ENCODE peak calls at places on chromosomes 16 and 17, in nine cellular contexts. One of them, this sample, is unnamed.

GRCh38 chr17:42913527-42913926 is 12.9 kb downstream of the G6PC1 start:
- DNase-seq in left ventricle myocardium inferior: no peak
- DNase-seq in IMR-90: peak
- DNase-seq in ovary: no peak
- DNase-seq in PC-9: peak
- DNase-seq in CD4-positive, alpha-beta T cell: no peak
- DNase-seq in colonic mucosa: no peak
- DNase-seq in neural progenitor cell: no peak
- DNase-seq in GM23338: no peak
- DNase-seq in this sample: no peak

GRCh38 chr17:41968676-41969075 is 2.1 kb downstream of the CNP start:
- DNase-seq in PC-9: no peak
- DNase-seq in ovary: no peak
- DNase-seq in IMR-90: no peak
- DNase-seq in GM23338: no peak
- DNase-seq in CD4-positive, alpha-beta T cell: no peak
- DNase-seq in neural progenitor cell: no peak
- DNase-seq in left ventricle myocardium inferior: no peak
- DNase-seq in colonic mucosa: no peak
- DNase-seq in this sample: no peak

GRCh38 chr17:32516450-32516849 is 29.7 kb downstream of the CDK5R1 start:
- DNase-seq in CD4-positive, alpha-beta T cell: no peak
- DNase-seq in neural progenitor cell: no peak
- DNase-seq in left ventricle myocardium inferior: no peak
- DNase-seq in colonic mucosa: no peak
- DNase-seq in ovary: no peak
- DNase-seq in PC-9: no peak
- DNase-seq in IMR-90: no peak
- DNase-seq in GM23338: no peak
- DNase-seq in this sample: no peak

GRCh38 chr16:68084504-68085258 is 489 bp upstream of the NFATC3 start:
- DNase-seq in neural progenitor cell: peak
- DNase-seq in left ventricle myocardium inferior: peak
- DNase-seq in GM23338: peak
- DNase-seq in PC-9: no peak
- DNase-seq in CD4-positive, alpha-beta T cell: peak
- DNase-seq in colonic mucosa: peak
- DNase-seq in ovary: peak
- DNase-seq in IMR-90: peak
- DNase-seq in this sample: peak

GRCh38 chr16:46832757-46833464 is 1.9 kb upstream of the C16orf87 start:
- DNase-seq in left ventricle myocardium inferior: no peak
- DNase-seq in CD4-positive, alpha-beta T cell: no peak
- DNase-seq in colonic mucosa: no peak
- DNase-seq in PC-9: no peak
- DNase-seq in ovary: no peak
- DNase-seq in IMR-90: no peak
- DNase-seq in neural progenitor cell: no peak
- DNase-seq in GM23338: no peak
- DNase-seq in this sample: no peak

GRCh38 chr17:63961355-63962207 is 11.1 kb downstream of the SCN4A start:
- DNase-seq in left ventricle myocardium inferior: peak
- DNase-seq in IMR-90: peak
- DNase-seq in colonic mucosa: peak
- DNase-seq in CD4-positive, alpha-beta T cell: no peak
- DNase-seq in neural progenitor cell: peak
- DNase-seq in PC-9: peak
- DNase-seq in GM23338: peak
- DNase-seq in ovary: peak
- DNase-seq in this sample: no peak

GRCh38 chr17:74632597-74632996 is 9.1 kb upstream of the CD300E start:
- DNase-seq in CD4-positive, alpha-beta T cell: no peak
- DNase-seq in PC-9: no peak
- DNase-seq in IMR-90: no peak
- DNase-seq in neural progenitor cell: no peak
- DNase-seq in colonic mucosa: no peak
- DNase-seq in GM23338: no peak
- DNase-seq in left ventricle myocardium inferior: no peak
- DNase-seq in ovary: no peak
- DNase-seq in this sample: no peak

GRCh38 chr17:8151641-8152111 is 528 bp downstream of the PER1 start:
- DNase-seq in left ventricle myocardium inferior: peak
- DNase-seq in neural progenitor cell: peak
- DNase-seq in ovary: peak
- DNase-seq in PC-9: no peak
- DNase-seq in CD4-positive, alpha-beta T cell: no peak
- DNase-seq in IMR-90: peak
- DNase-seq in GM23338: peak
- DNase-seq in colonic mucosa: peak
- DNase-seq in this sample: peak

GRCh38 chr17:21204923-21205322 is 9.0 kb downstream of the TMEM11 start:
- DNase-seq in colonic mucosa: no peak
- DNase-seq in CD4-positive, alpha-beta T cell: no peak
- DNase-seq in ovary: no peak
- DNase-seq in left ventricle myocardium inferior: no peak
- DNase-seq in PC-9: no peak
- DNase-seq in neural progenitor cell: no peak
- DNase-seq in IMR-90: no peak
- DNase-seq in GM23338: no peak
- DNase-seq in this sample: no peak

GRCh38 chr17:4130715-4131114 is 12.1 kb downstream of the ZZEF1 start:
- DNase-seq in GM23338: no peak
- DNase-seq in neural progenitor cell: no peak
- DNase-seq in ovary: no peak
- DNase-seq in colonic mucosa: peak
- DNase-seq in left ventricle myocardium inferior: no peak
- DNase-seq in IMR-90: peak
- DNase-seq in CD4-positive, alpha-beta T cell: no peak
- DNase-seq in PC-9: no peak
- DNase-seq in this sample: no peak

GRCh38 chr16:59170065-59170712 is 436.1 kb upstream of the GOT2 start:
- DNase-seq in left ventricle myocardium inferior: no peak
- DNase-seq in CD4-positive, alpha-beta T cell: no peak
- DNase-seq in IMR-90: no peak
- DNase-seq in ovary: no peak
- DNase-seq in colonic mucosa: no peak
- DNase-seq in neural progenitor cell: no peak
- DNase-seq in PC-9: no peak
- DNase-seq in GM23338: peak
- DNase-seq in this sample: no peak

GRCh38 chr17:50491510-50491909 is 12.8 kb downstream of the RSAD1 start:
- DNase-seq in CD4-positive, alpha-beta T cell: no peak
- DNase-seq in IMR-90: no peak
- DNase-seq in neural progenitor cell: no peak
- DNase-seq in PC-9: no peak
- DNase-seq in colonic mucosa: no peak
- DNase-seq in ovary: no peak
- DNase-seq in left ventricle myocardium inferior: no peak
- DNase-seq in GM23338: no peak
- DNase-seq in this sample: no peak

GRCh38 chr17:30290696-30291570 is 811 bp downstream of the BLMH start:
- DNase-seq in neural progenitor cell: peak
- DNase-seq in IMR-90: peak
- DNase-seq in ovary: peak
- DNase-seq in CD4-positive, alpha-beta T cell: no peak
- DNase-seq in PC-9: peak
- DNase-seq in GM23338: peak
- DNase-seq in left ventricle myocardium inferior: peak
- DNase-seq in colonic mucosa: peak
- DNase-seq in this sample: no peak
- H3K27ac ChIP-seq in neural progenitor cell: no peak
- H3K27ac ChIP-seq in IMR-90: peak
- H3K27ac ChIP-seq in ovary: no peak
- H3K27ac ChIP-seq in CD4-positive, alpha-beta T cell: no peak
- H3K27ac ChIP-seq in PC-9: no peak
- H3K27ac ChIP-seq in GM23338: no peak
- H3K27ac ChIP-seq in left ventricle myocardium inferior: peak
- H3K27ac ChIP-seq in colonic mucosa: peak
- H3K27ac ChIP-seq in this sample: peak

DNA sequence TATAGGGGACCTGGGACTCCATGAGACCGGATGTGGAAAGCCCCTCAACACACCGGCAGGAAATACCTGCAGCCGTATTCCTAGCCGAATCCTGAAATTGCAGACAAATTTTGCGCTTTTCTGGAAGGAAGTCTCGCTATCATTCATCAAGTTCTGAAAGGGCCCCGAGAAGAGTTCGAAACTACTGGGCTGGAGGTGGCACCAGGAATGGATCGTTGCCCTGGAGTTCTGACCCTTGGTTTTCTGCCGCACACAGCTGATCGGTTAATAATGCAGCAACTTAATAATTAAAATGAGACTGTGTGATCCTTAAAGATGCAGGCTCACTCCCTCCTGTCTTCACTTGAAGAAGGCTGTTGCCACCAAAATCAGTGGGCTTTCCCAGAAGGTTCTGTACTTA is 55.7 kb upstream of the MRTFB start:
- DNase-seq in left ventricle myocardium inferior: no peak
- DNase-seq in neural progenitor cell: no peak
- DNase-seq in GM23338: no peak
- DNase-seq in IMR-90: no peak
- DNase-seq in colonic mucosa: no peak
- DNase-seq in CD4-positive, alpha-beta T cell: no peak
- DNase-seq in PC-9: no peak
- DNase-seq in ovary: no peak
- DNase-seq in this sample: no peak
- H3K27ac ChIP-seq in left ventricle myocardium inferior: peak
- H3K27ac ChIP-seq in neural progenitor cell: no peak
- H3K27ac ChIP-seq in GM23338: no peak
- H3K27ac ChIP-seq in IMR-90: no peak
- H3K27ac ChIP-seq in colonic mucosa: peak
- H3K27ac ChIP-seq in CD4-positive, alpha-beta T cell: no peak
- H3K27ac ChIP-seq in PC-9: peak
- H3K27ac ChIP-seq in ovary: no peak
- H3K27ac ChIP-seq in this sample: no peak

GRCh38 chr17:67244621-67245072 is 349 bp downstream of the HELZ start:
- DNase-seq in colonic mucosa: peak
- DNase-seq in GM23338: peak
- DNase-seq in PC-9: no peak
- DNase-seq in ovary: peak
- DNase-seq in CD4-positive, alpha-beta T cell: no peak
- DNase-seq in IMR-90: no peak
- DNase-seq in left ventricle myocardium inferior: peak
- DNase-seq in neural progenitor cell: no peak
- DNase-seq in this sample: peak

GRCh38 chr17:67241719-67242341 is 3.2 kb downstream of the HELZ start:
- DNase-seq in colonic mucosa: no peak
- DNase-seq in PC-9: no peak
- DNase-seq in ovary: no peak
- DNase-seq in GM23338: no peak
- DNase-seq in CD4-positive, alpha-beta T cell: no peak
- DNase-seq in IMR-90: no peak
- DNase-seq in left ventricle myocardium inferior: no peak
- DNase-seq in neural progenitor cell: no peak
- DNase-seq in this sample: no peak

GRCh38 chr17:67238976-67239375 is 6.0 kb downstream of the HELZ start:
- DNase-seq in GM23338: no peak
- DNase-seq in left ventricle myocardium inferior: no peak
- DNase-seq in IMR-90: peak
- DNase-seq in colonic mucosa: no peak
- DNase-seq in ovary: no peak
- DNase-seq in PC-9: no peak
- DNase-seq in CD4-positive, alpha-beta T cell: no peak
- DNase-seq in neural progenitor cell: no peak
- DNase-seq in this sample: no peak

GRCh38 chr17:67243284-67243683 is 1.7 kb downstream of the HELZ start:
- DNase-seq in GM23338: no peak
- DNase-seq in ovary: no peak
- DNase-seq in neural progenitor cell: no peak
- DNase-seq in PC-9: no peak
- DNase-seq in CD4-positive, alpha-beta T cell: no peak
- DNase-seq in colonic mucosa: no peak
- DNase-seq in IMR-90: no peak
- DNase-seq in left ventricle myocardium inferior: no peak
- DNase-seq in this sample: no peak

GRCh38 chr17:67239597-67239996 is 5.4 kb downstream of the HELZ start:
- DNase-seq in PC-9: no peak
- DNase-seq in CD4-positive, alpha-beta T cell: no peak
- DNase-seq in IMR-90: peak
- DNase-seq in left ventricle myocardium inferior: no peak
- DNase-seq in colonic mucosa: no peak
- DNase-seq in ovary: no peak
- DNase-seq in neural progenitor cell: no peak
- DNase-seq in GM23338: no peak
- DNase-seq in this sample: no peak
- H3K27ac ChIP-seq in PC-9: no peak
- H3K27ac ChIP-seq in CD4-positive, alpha-beta T cell: no peak
- H3K27ac ChIP-seq in IMR-90: no peak
- H3K27ac ChIP-seq in left ventricle myocardium inferior: no peak
- H3K27ac ChIP-seq in colonic mucosa: no peak
- H3K27ac ChIP-seq in ovary: no peak
- H3K27ac ChIP-seq in neural progenitor cell: no peak
- H3K27ac ChIP-seq in GM23338: no peak
- H3K27ac ChIP-seq in this sample: no peak

GRCh38 chr17:35313875-35314409 is 59.5 kb downstream of the SLFN11 start:
- DNase-seq in ovary: peak
- DNase-seq in neural progenitor cell: no peak
- DNase-seq in colonic mucosa: no peak
- DNase-seq in IMR-90: no peak
- DNase-seq in PC-9: no peak
- DNase-seq in CD4-positive, alpha-beta T cell: no peak
- DNase-seq in left ventricle myocardium inferior: peak
- DNase-seq in GM23338: peak
- DNase-seq in this sample: no peak

GRCh38 chr17:35315971-35316370 is 57.5 kb downstream of the SLFN11 start:
- DNase-seq in left ventricle myocardium inferior: no peak
- DNase-seq in ovary: no peak
- DNase-seq in CD4-positive, alpha-beta T cell: no peak
- DNase-seq in neural progenitor cell: no peak
- DNase-seq in GM23338: no peak
- DNase-seq in colonic mucosa: no peak
- DNase-seq in PC-9: no peak
- DNase-seq in IMR-90: no peak
- DNase-seq in this sample: no peak

GRCh38 chr17:35312790-35313711 is 60.4 kb downstream of the SLFN11 start:
- DNase-seq in left ventricle myocardium inferior: peak
- DNase-seq in PC-9: no peak
- DNase-seq in GM23338: peak
- DNase-seq in colonic mucosa: peak
- DNase-seq in IMR-90: peak
- DNase-seq in neural progenitor cell: peak
- DNase-seq in CD4-positive, alpha-beta T cell: peak
- DNase-seq in ovary: peak
- DNase-seq in this sample: no peak

GRCh38 chr17:35314415-35315216 is 58.8 kb downstream of the SLFN11 start:
- DNase-seq in ovary: no peak
- DNase-seq in left ventricle myocardium inferior: no peak
- DNase-seq in PC-9: no peak
- DNase-seq in colonic mucosa: no peak
- DNase-seq in GM23338: peak
- DNase-seq in IMR-90: no peak
- DNase-seq in neural progenitor cell: no peak
- DNase-seq in CD4-positive, alpha-beta T cell: no peak
- DNase-seq in this sample: no peak

DNA sequence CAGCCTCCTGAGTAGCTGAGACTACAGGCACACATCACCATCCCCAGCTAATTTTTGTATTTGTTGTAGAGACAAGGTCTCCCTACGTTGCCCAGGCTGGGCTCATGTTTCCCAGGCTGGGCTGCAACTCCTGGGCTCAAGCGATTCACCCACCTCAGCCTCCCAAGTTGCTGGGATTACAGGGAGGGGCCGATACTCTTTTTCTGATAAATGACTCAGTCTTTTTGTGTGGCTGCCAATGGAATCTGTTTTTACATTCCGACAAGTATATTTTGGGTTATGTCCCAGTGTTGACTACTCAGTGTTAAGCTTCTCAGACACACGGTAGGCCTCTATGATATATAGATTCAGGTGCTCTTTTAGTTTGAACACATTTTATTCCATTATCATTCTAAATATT is 58.1 kb downstream of the SLFN11 start:
- DNase-seq in left ventricle myocardium inferior: no peak
- DNase-seq in neural progenitor cell: no peak
- DNase-seq in colonic mucosa: no peak
- DNase-seq in GM23338: no peak
- DNase-seq in ovary: no peak
- DNase-seq in IMR-90: peak
- DNase-seq in CD4-positive, alpha-beta T cell: no peak
- DNase-seq in PC-9: peak
- DNase-seq in this sample: no peak
- H3K27ac ChIP-seq in left ventricle myocardium inferior: peak
- H3K27ac ChIP-seq in neural progenitor cell: no peak
- H3K27ac ChIP-seq in colonic mucosa: no peak
- H3K27ac ChIP-seq in GM23338: no peak
- H3K27ac ChIP-seq in ovary: no peak
- H3K27ac ChIP-seq in IMR-90: no peak
- H3K27ac ChIP-seq in CD4-positive, alpha-beta T cell: no peak
- H3K27ac ChIP-seq in PC-9: no peak
- H3K27ac ChIP-seq in this sample: no peak

This sample was measured in substantia nigra.